ENCODE peak calls at places on chromosomes 12 and 14, in ten cellular contexts. T, Y, F, S, V, A, R, H, B and L are unnamed samples.

GRCh38 chr14:93970589-93970966 is 5.8 kb downstream of the ASB2 start:
- DNase-seq in T (no peak), Y (peak), F (no peak), S (no peak), V (no peak), A (no peak), R (no peak), H (no peak), B (no peak), L (no peak)

GRCh38 chr14:27427796-27428195 is 830.0 kb upstream of the NOVA1 start:
- DNase-seq in T (no peak), Y (peak), F (no peak), S (no peak), V (no peak), A (no peak), R (peak), H (peak), B (no peak), L (no peak)

GRCh38 chr14:33950320-33951182 is at the start of gene EGLN3:
- DNase-seq in T (peak), Y (peak), F (peak), S (peak), V (peak), A (peak), R (peak), H (peak), B (peak), L (peak)

GRCh38 chr12:31736472-31736871 is 7.7 kb upstream of the AMN1 start:
- DNase-seq in T (no peak), Y (peak), F (no peak), S (no peak), V (no peak), A (no peak), R (peak), H (peak), B (no peak), L (peak)

GRCh38 chr12:77256924-77257323 is 191.6 kb upstream of the E2F7 start:
- DNase-seq in T (no peak), Y (no peak), F (no peak), S (no peak), V (no peak), A (no peak), R (peak), H (peak), B (no peak), L (no peak)

GRCh38 chr14:55530464-55530863 is 49.5 kb upstream of the KTN1 start:
- DNase-seq in T (no peak), Y (no peak), F (no peak), S (no peak), V (no peak), A (no peak), R (no peak), H (no peak), B (no peak), L (no peak)

GRCh38 chr12:72024613-72025012 is 86.0 kb downstream of the TPH2 start:
- DNase-seq in T (no peak), Y (no peak), F (no peak), S (no peak), V (no peak), A (no peak), R (no peak), H (no peak), B (no peak), L (no peak)

GRCh38 chr12:132834181-132834711 is 5.6 kb upstream of the GOLGA3 start:
- DNase-seq in T (no peak), Y (no peak), F (no peak), S (no peak), V (no peak), A (no peak), R (no peak), H (no peak), B (no peak), L (no peak)

GRCh38 chr14:55249423-55249822 is 21.8 kb upstream of the FBXO34 start:
- DNase-seq in T (no peak), Y (peak), F (no peak), S (no peak), V (no peak), A (no peak), R (peak), H (peak), B (no peak), L (peak)

GRCh38 chr12:82867782-82868505 is 181.2 kb downstream of the TMTC2 start:
- DNase-seq in T (no peak), Y (no peak), F (no peak), S (no peak), V (no peak), A (no peak), R (no peak), H (peak), B (no peak), L (peak)

GRCh38 chr14:61145903-61146411 is 135.2 kb downstream of the TMEM30B start:
- DNase-seq in T (no peak), Y (peak), F (no peak), S (no peak), V (no peak), A (no peak), R (peak), H (peak), B (no peak), L (peak)

GRCh38 chr14:77133718-77134338 is 7.8 kb downstream of the ZDHHC22 start:
- DNase-seq in T (peak), Y (peak), F (no peak), S (peak), V (no peak), A (no peak), R (peak), H (peak), B (no peak), L (peak)

GRCh38 chr14:69612014-69612758 is 790 bp downstream of the SUSD6 start:
- DNase-seq in T (peak), Y (peak), F (peak), S (peak), V (peak), A (no peak), R (peak), H (no peak), B (no peak), L (no peak)

GRCh38 chr12:119528241-119528640 is 65.3 kb upstream of the TMEM233 start:
- DNase-seq in T (no peak), Y (no peak), F (no peak), S (no peak), V (no peak), A (no peak), R (peak), H (peak), B (no peak), L (peak)

GRCh38 chr12:95998611-95999300 is 2.6 kb upstream of the HAL start:
- DNase-seq in T (no peak), Y (peak), F (peak), S (no peak), V (no peak), A (peak), R (peak), H (peak), B (no peak), L (peak)
- TF ChIP-seq CTCF in T (peak), Y (peak), F (peak), S (peak), V (peak), A (peak), R (peak), H (peak), B (no peak), L (peak)

GRCh38 chr12:103495158-103495782 is 498 bp downstream of the C12orf42 start:
- DNase-seq in T (no peak), Y (no peak), F (no peak), S (peak), V (no peak), A (peak), R (no peak), H (no peak), B (no peak), L (no peak)
- H3K4me3 ChIP-seq in T (peak), Y (peak), F (peak), S (peak), V (peak), A (peak), R (no peak), H (no peak), B (no peak), L (peak)

DNA sequence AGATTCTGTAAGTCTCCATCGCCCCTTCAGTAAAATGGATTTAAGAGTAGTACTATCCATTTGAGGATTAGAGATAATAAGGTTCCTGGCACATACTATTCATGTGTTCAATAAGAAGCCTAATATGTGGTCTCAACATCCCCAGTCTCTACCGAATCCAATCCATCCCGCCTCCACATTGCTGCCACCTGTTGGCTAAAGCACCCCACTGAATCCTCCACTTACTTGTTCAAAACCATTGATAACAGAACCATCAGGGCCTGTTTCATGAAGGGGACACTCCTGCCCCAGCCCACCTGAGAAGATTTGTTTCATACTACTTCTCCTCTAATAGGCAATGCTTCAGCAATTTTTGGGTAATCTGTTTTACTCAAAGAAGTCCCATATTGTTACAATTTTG is 147.5 kb downstream of the SLC2A13 start:
- DNase-seq in T (no peak), Y (no peak), F (no peak), S (no peak), V (no peak), A (no peak), R (no peak), H (peak), B (no peak), L (no peak)
- TF ChIP-seq CTCF in T (no peak), Y (peak), F (no peak), S (no peak), V (no peak), A (no peak), R (peak), H (peak), B (no peak), L (peak)

GRCh38 chr12:102478416-102479098 is 1.8 kb downstream of the IGF1 start:
- DNase-seq in T (no peak), Y (peak), F (no peak), S (no peak), V (no peak), A (no peak), R (peak), H (no peak), B (no peak), L (no peak)
- H3K4me3 ChIP-seq in T (peak), Y (no peak), F (peak), S (peak), V (peak), A (peak), R (no peak), H (no peak), B (no peak), L (no peak)